ENCODE peak calls at places on chromosomes 4 and X, in nine cellular contexts. One of them, this sample, is unnamed.

GRCh38 chr4:56653461-56654237 is 27.4 kb downstream of the HOPX start:
- DNase-seq in left lung: no peak
- DNase-seq in vagina: no peak
- DNase-seq in CD4-positive, CD25-positive, alpha-beta regulatory T cell: no peak
- DNase-seq in lower lobe of right lung: no peak
- DNase-seq in transverse colon: peak; percentile 15
- DNase-seq in IMR-90: no peak
- DNase-seq in caudate nucleus: no peak
- DNase-seq in hepatocyte: no peak
- DNase-seq in this sample: no peak

GRCh38 chr4:95013236-95013635 is 255.5 kb downstream of the BMPR1B start:
- DNase-seq in lower lobe of right lung: no peak
- DNase-seq in left lung: no peak
- DNase-seq in hepatocyte: no peak
- DNase-seq in transverse colon: no peak
- DNase-seq in vagina: no peak
- DNase-seq in caudate nucleus: no peak
- DNase-seq in IMR-90: no peak
- DNase-seq in CD4-positive, CD25-positive, alpha-beta regulatory T cell: no peak
- DNase-seq in this sample: no peak

GRCh38 chr4:184280591-184281071 is 63.0 kb upstream of the ENPP6 start:
- DNase-seq in IMR-90: no peak
- DNase-seq in hepatocyte: no peak
- DNase-seq in caudate nucleus: no peak
- DNase-seq in CD4-positive, CD25-positive, alpha-beta regulatory T cell: peak; percentile 41
- DNase-seq in lower lobe of right lung: no peak
- DNase-seq in vagina: peak; percentile 34
- DNase-seq in left lung: no peak
- DNase-seq in transverse colon: peak; percentile 19
- DNase-seq in this sample: peak; percentile 28

GRCh38 chr4:37977471-37978452 is 17.6 kb downstream of the PTTG2 start:
- DNase-seq in hepatocyte: peak; percentile 87
- DNase-seq in left lung: peak; percentile 95
- DNase-seq in transverse colon: peak; percentile 84
- DNase-seq in lower lobe of right lung: peak; percentile 88
- DNase-seq in IMR-90: peak; percentile 55
- DNase-seq in CD4-positive, CD25-positive, alpha-beta regulatory T cell: peak; percentile 68
- DNase-seq in caudate nucleus: no peak
- DNase-seq in vagina: no peak
- DNase-seq in this sample: peak; percentile 23

GRCh38 chr4:97987019-97987648 is 156.1 kb downstream of the STPG2 start:
- DNase-seq in CD4-positive, CD25-positive, alpha-beta regulatory T cell: no peak
- DNase-seq in IMR-90: no peak
- DNase-seq in vagina: no peak
- DNase-seq in transverse colon: no peak
- DNase-seq in left lung: no peak
- DNase-seq in caudate nucleus: no peak
- DNase-seq in hepatocyte: peak; percentile 67
- DNase-seq in lower lobe of right lung: no peak
- DNase-seq in this sample: peak; percentile 4

GRCh38 chr4:57037982-57038604 is 59.4 kb downstream of the POLR2B start:
- DNase-seq in hepatocyte: peak; percentile 79
- DNase-seq in caudate nucleus: no peak
- DNase-seq in left lung: peak; percentile 87
- DNase-seq in IMR-90: peak; percentile 55
- DNase-seq in CD4-positive, CD25-positive, alpha-beta regulatory T cell: no peak
- DNase-seq in lower lobe of right lung: peak; percentile 70
- DNase-seq in transverse colon: peak; percentile 67
- DNase-seq in vagina: no peak
- DNase-seq in this sample: peak; percentile 34

GRCh38 chr4:41052287-41052686 is 162.1 kb downstream of the APBB2 start:
- DNase-seq in transverse colon: no peak
- DNase-seq in CD4-positive, CD25-positive, alpha-beta regulatory T cell: no peak
- DNase-seq in IMR-90: no peak
- DNase-seq in lower lobe of right lung: no peak
- DNase-seq in caudate nucleus: no peak
- DNase-seq in left lung: no peak
- DNase-seq in hepatocyte: no peak
- DNase-seq in vagina: no peak
- DNase-seq in this sample: no peak

GRCh38 chrX:44637282-44637681 is 94.6 kb upstream of the FUNDC1 start:
- DNase-seq in left lung: no peak
- DNase-seq in lower lobe of right lung: no peak
- DNase-seq in hepatocyte: no peak
- DNase-seq in CD4-positive, CD25-positive, alpha-beta regulatory T cell: no peak
- DNase-seq in IMR-90: no peak
- DNase-seq in caudate nucleus: no peak
- DNase-seq in vagina: no peak
- DNase-seq in transverse colon: no peak
- DNase-seq in this sample: no peak

GRCh38 chr4:75830906-75831305 is 71.3 kb downstream of the PPEF2 start:
- DNase-seq in hepatocyte: no peak
- DNase-seq in left lung: no peak
- DNase-seq in vagina: no peak
- DNase-seq in caudate nucleus: no peak
- DNase-seq in lower lobe of right lung: no peak
- DNase-seq in transverse colon: no peak
- DNase-seq in CD4-positive, CD25-positive, alpha-beta regulatory T cell: no peak
- DNase-seq in IMR-90: no peak
- DNase-seq in this sample: no peak

GRCh38 chr4:15020502-15021286 is 18.4 kb downstream of the CPEB2 start:
- DNase-seq in hepatocyte: no peak
- DNase-seq in lower lobe of right lung: no peak
- DNase-seq in caudate nucleus: no peak
- DNase-seq in IMR-90: no peak
- DNase-seq in CD4-positive, CD25-positive, alpha-beta regulatory T cell: no peak
- DNase-seq in vagina: no peak
- DNase-seq in transverse colon: no peak
- DNase-seq in left lung: no peak
- DNase-seq in this sample: no peak

GRCh38 chr4:110540606-110541440 is 64.9 kb downstream of the ENPEP start:
- DNase-seq in IMR-90: peak; percentile 70
- DNase-seq in hepatocyte: no peak
- DNase-seq in vagina: no peak
- DNase-seq in left lung: no peak
- DNase-seq in CD4-positive, CD25-positive, alpha-beta regulatory T cell: no peak
- DNase-seq in lower lobe of right lung: no peak
- DNase-seq in transverse colon: no peak
- DNase-seq in caudate nucleus: no peak
- DNase-seq in this sample: no peak

DNA sequence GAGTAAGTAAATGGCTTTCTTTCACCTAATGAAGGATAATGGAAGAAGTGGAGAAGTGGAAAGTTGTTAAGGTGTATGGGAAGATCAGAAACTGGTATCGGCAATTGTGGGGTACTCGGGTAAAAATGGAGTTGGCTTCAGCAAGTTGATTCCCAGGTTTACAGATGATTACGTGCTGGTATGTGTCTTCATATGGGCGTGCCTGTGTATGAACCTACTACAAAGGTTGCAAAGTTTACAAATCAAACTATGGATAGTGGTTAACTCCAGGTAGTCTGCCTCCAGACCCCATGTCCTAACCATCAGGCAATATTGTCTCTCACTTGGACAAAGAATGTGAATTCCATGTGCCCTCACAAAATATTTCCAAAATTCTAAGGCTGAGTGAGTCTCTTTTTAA is 778 bp downstream of the TLR3 start:
- DNase-seq in IMR-90: no peak
- DNase-seq in left lung: no peak
- DNase-seq in lower lobe of right lung: no peak
- DNase-seq in transverse colon: no peak
- DNase-seq in hepatocyte: no peak
- DNase-seq in vagina: peak; percentile 71
- DNase-seq in caudate nucleus: no peak
- DNase-seq in CD4-positive, CD25-positive, alpha-beta regulatory T cell: no peak
- DNase-seq in this sample: no peak
- H3K27ac ChIP-seq in IMR-90: no peak overlapping the region
- H3K27ac ChIP-seq in left lung: peak overlapping the region; percentile 67
- H3K27ac ChIP-seq in lower lobe of right lung: peak overlapping the region; percentile 81
- H3K27ac ChIP-seq in transverse colon: peak overlapping the region; percentile 81
- H3K27ac ChIP-seq in hepatocyte: no peak overlapping the region
- H3K27ac ChIP-seq in vagina: no peak overlapping the region
- H3K27ac ChIP-seq in caudate nucleus: peak overlapping the region; percentile 23
- H3K27ac ChIP-seq in CD4-positive, CD25-positive, alpha-beta regulatory T cell: no peak overlapping the region
- H3K27ac ChIP-seq in this sample: no peak overlapping the region

GRCh38 chr4:7541414-7541810 is 106.7 kb upstream of the PSAPL1 start:
- DNase-seq in vagina: no peak
- DNase-seq in IMR-90: no peak
- DNase-seq in caudate nucleus: no peak
- DNase-seq in lower lobe of right lung: peak; percentile 14
- DNase-seq in left lung: no peak
- DNase-seq in transverse colon: no peak
- DNase-seq in hepatocyte: no peak
- DNase-seq in CD4-positive, CD25-positive, alpha-beta regulatory T cell: no peak
- DNase-seq in this sample: no peak

GRCh38 chr4:7539186-7539585 is 104.5 kb upstream of the PSAPL1 start:
- DNase-seq in hepatocyte: no peak
- DNase-seq in lower lobe of right lung: no peak
- DNase-seq in CD4-positive, CD25-positive, alpha-beta regulatory T cell: no peak
- DNase-seq in transverse colon: no peak
- DNase-seq in left lung: no peak
- DNase-seq in vagina: no peak
- DNase-seq in IMR-90: no peak
- DNase-seq in caudate nucleus: no peak
- DNase-seq in this sample: no peak

GRCh38 chr4:7540654-7541413 is 106.1 kb upstream of the PSAPL1 start:
- DNase-seq in transverse colon: no peak
- DNase-seq in lower lobe of right lung: peak; percentile 22
- DNase-seq in vagina: no peak
- DNase-seq in left lung: peak; percentile 61
- DNase-seq in CD4-positive, CD25-positive, alpha-beta regulatory T cell: no peak
- DNase-seq in hepatocyte: no peak
- DNase-seq in caudate nucleus: no peak
- DNase-seq in IMR-90: no peak
- DNase-seq in this sample: no peak

GRCh38 chr4:7539659-7540058 is 104.9 kb upstream of the PSAPL1 start:
- DNase-seq in vagina: no peak
- DNase-seq in transverse colon: no peak
- DNase-seq in caudate nucleus: no peak
- DNase-seq in IMR-90: no peak
- DNase-seq in left lung: peak; percentile 69
- DNase-seq in hepatocyte: peak; percentile 23
- DNase-seq in lower lobe of right lung: no peak
- DNase-seq in CD4-positive, CD25-positive, alpha-beta regulatory T cell: peak; percentile 28
- DNase-seq in this sample: peak; percentile 48

DNA sequence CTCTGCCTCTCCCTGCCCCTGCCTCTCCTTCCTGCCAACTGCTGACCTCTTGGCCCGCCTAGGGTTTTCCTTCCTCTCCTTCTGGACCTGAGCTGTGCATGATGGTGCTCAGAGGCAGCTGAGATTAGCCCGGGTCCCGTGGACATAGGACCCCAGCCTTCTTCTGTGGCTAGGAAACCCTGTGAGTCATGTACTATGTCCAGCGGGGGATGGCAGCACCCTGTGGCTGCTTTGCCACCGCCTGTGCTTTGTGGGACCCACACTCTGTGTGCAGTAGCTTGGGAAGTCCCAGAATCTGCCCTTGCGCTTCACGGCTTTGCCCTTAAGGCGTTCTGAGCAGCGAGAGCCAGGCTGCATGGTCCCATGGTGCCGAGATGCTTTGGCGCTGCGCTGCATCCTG is 105.5 kb upstream of the PSAPL1 start:
- DNase-seq in vagina: no peak
- DNase-seq in IMR-90: no peak
- DNase-seq in caudate nucleus: no peak
- DNase-seq in lower lobe of right lung: no peak
- DNase-seq in CD4-positive, CD25-positive, alpha-beta regulatory T cell: no peak
- DNase-seq in hepatocyte: no peak
- DNase-seq in transverse colon: no peak
- DNase-seq in left lung: no peak
- DNase-seq in this sample: no peak
- H3K27ac ChIP-seq in vagina: no peak overlapping the region
- H3K27ac ChIP-seq in IMR-90: no peak overlapping the region
- H3K27ac ChIP-seq in caudate nucleus: no peak overlapping the region
- H3K27ac ChIP-seq in lower lobe of right lung: no peak overlapping the region
- H3K27ac ChIP-seq in CD4-positive, CD25-positive, alpha-beta regulatory T cell: peak overlapping the region; percentile 47
- H3K27ac ChIP-seq in hepatocyte: no peak overlapping the region
- H3K27ac ChIP-seq in transverse colon: no peak overlapping the region
- H3K27ac ChIP-seq in left lung: no peak overlapping the region
- H3K27ac ChIP-seq in this sample: no peak overlapping the region

GRCh38 chr4:182206266-182206665 is 36.9 kb upstream of the TENM3 start:
- DNase-seq in vagina: no peak
- DNase-seq in hepatocyte: no peak
- DNase-seq in IMR-90: no peak
- DNase-seq in left lung: no peak
- DNase-seq in transverse colon: no peak
- DNase-seq in caudate nucleus: no peak
- DNase-seq in lower lobe of right lung: no peak
- DNase-seq in CD4-positive, CD25-positive, alpha-beta regulatory T cell: no peak
- DNase-seq in this sample: no peak
- H3K27ac ChIP-seq in vagina: no peak overlapping the region
- H3K27ac ChIP-seq in hepatocyte: peak overlapping the region; percentile 80
- H3K27ac ChIP-seq in IMR-90: no peak overlapping the region
- H3K27ac ChIP-seq in left lung: no peak overlapping the region
- H3K27ac ChIP-seq in transverse colon: no peak overlapping the region
- H3K27ac ChIP-seq in caudate nucleus: no peak overlapping the region
- H3K27ac ChIP-seq in lower lobe of right lung: no peak overlapping the region
- H3K27ac ChIP-seq in CD4-positive, CD25-positive, alpha-beta regulatory T cell: no peak overlapping the region
- H3K27ac ChIP-seq in this sample: no peak overlapping the region

DNA sequence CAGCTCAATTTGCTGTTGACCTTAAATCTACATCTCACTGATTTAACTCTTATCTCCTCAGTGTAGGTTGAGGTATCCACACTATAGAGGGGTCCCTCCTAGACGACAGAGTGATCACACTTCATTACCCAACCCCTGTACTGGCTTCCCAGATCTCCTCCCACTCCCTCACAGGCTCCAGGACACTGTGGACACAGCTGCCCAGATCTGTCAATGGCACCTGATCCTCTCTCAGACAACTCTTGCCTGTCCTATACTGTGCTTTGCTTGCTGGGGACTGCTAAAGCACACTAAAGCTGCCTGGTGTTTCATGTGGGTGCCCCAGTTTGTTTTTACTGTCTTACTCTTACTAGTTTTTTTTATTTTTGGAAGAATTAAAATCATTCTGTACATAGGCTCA is 27.9 kb downstream of the RAB40AL start:
- DNase-seq in transverse colon: no peak
- DNase-seq in caudate nucleus: no peak
- DNase-seq in hepatocyte: no peak
- DNase-seq in left lung: no peak
- DNase-seq in CD4-positive, CD25-positive, alpha-beta regulatory T cell: no peak
- DNase-seq in vagina: no peak
- DNase-seq in IMR-90: no peak
- DNase-seq in lower lobe of right lung: no peak
- DNase-seq in this sample: no peak
- H3K27ac ChIP-seq in transverse colon: no peak overlapping the region
- H3K27ac ChIP-seq in caudate nucleus: no peak overlapping the region
- H3K27ac ChIP-seq in hepatocyte: no peak overlapping the region
- H3K27ac ChIP-seq in left lung: no peak overlapping the region
- H3K27ac ChIP-seq in CD4-positive, CD25-positive, alpha-beta regulatory T cell: no peak overlapping the region
- H3K27ac ChIP-seq in vagina: no peak overlapping the region
- H3K27ac ChIP-seq in IMR-90: no peak overlapping the region
- H3K27ac ChIP-seq in lower lobe of right lung: no peak overlapping the region
- H3K27ac ChIP-seq in this sample: no peak overlapping the region

GRCh38 chr4:1717129-1718094 is 3.7 kb downstream of the TMEM129 start:
- DNase-seq in CD4-positive, CD25-positive, alpha-beta regulatory T cell: no peak
- DNase-seq in hepatocyte: no peak
- DNase-seq in caudate nucleus: no peak
- DNase-seq in vagina: no peak
- DNase-seq in IMR-90: no peak
- DNase-seq in transverse colon: no peak
- DNase-seq in lower lobe of right lung: no peak
- DNase-seq in left lung: peak; percentile 77
- DNase-seq in this sample: no peak
- H3K27ac ChIP-seq in CD4-positive, CD25-positive, alpha-beta regulatory T cell: no peak overlapping the region
- H3K27ac ChIP-seq in hepatocyte: no peak overlapping the region
- H3K27ac ChIP-seq in caudate nucleus: no peak overlapping the region
- H3K27ac ChIP-seq in vagina: no peak overlapping the region
- H3K27ac ChIP-seq in IMR-90: no peak overlapping the region
- H3K27ac ChIP-seq in transverse colon: no peak overlapping the region
- H3K27ac ChIP-seq in lower lobe of right lung: no peak overlapping the region
- H3K27ac ChIP-seq in left lung: no peak overlapping the region
- H3K27ac ChIP-seq in this sample: no peak overlapping the region